ENCODE peak calls at places on chromosomes 3 and 15, in four cellular contexts. One of them, this sample, is unnamed.

GRCh38 chr3:153289334-153289808 is 127.3 kb downstream of the RAP2B start:
- DNase-seq in mucosa of gallbladder: no peak
- DNase-seq in ovary: no peak
- DNase-seq in SK-N-SH: no peak
- DNase-seq in this sample: no peak

GRCh38 chr15:74011610-74012009 is 17.1 kb downstream of the PML start:
- DNase-seq in ovary: peak
- DNase-seq in SK-N-SH: no peak
- DNase-seq in mucosa of gallbladder: peak
- DNase-seq in this sample: no peak

GRCh38 chr3:10783360-10784346 is 32.4 kb upstream of the SLC6A11 start:
- DNase-seq in mucosa of gallbladder: no peak
- DNase-seq in SK-N-SH: peak
- DNase-seq in ovary: no peak
- DNase-seq in this sample: peak

GRCh38 chr3:39384665-39385000 is 1.5 kb downstream of the SLC25A38 start:
- DNase-seq in ovary: no peak
- DNase-seq in SK-N-SH: no peak
- DNase-seq in mucosa of gallbladder: no peak
- DNase-seq in this sample: no peak

GRCh38 chr3:60055765-60056164 is 1005.9 kb upstream of the CFAP20DC start:
- DNase-seq in mucosa of gallbladder: no peak
- DNase-seq in ovary: no peak
- DNase-seq in SK-N-SH: no peak
- DNase-seq in this sample: no peak

GRCh38 chr3:122245513-122246174 is 62.2 kb downstream of the CASR start:
- DNase-seq in SK-N-SH: no peak
- DNase-seq in mucosa of gallbladder: no peak
- DNase-seq in ovary: no peak
- DNase-seq in this sample: no peak

GRCh38 chr15:32030795-32031194 is 480 bp downstream of the CHRNA7 start:
- DNase-seq in SK-N-SH: peak
- DNase-seq in mucosa of gallbladder: no peak
- DNase-seq in ovary: no peak
- DNase-seq in this sample: no peak

GRCh38 chr15:67762610-67763368 is 62.5 kb upstream of the SKOR1 start:
- DNase-seq in SK-N-SH: no peak
- DNase-seq in mucosa of gallbladder: no peak
- DNase-seq in ovary: no peak
- DNase-seq in this sample: no peak

GRCh38 chr3:65170357-65171090 is 482.7 kb upstream of the ADAMTS9 start:
- DNase-seq in SK-N-SH: peak
- DNase-seq in ovary: peak
- DNase-seq in mucosa of gallbladder: peak
- DNase-seq in this sample: peak

GRCh38 chr3:98343647-98344507 is 9.8 kb upstream of the OR5K4 start:
- DNase-seq in mucosa of gallbladder: peak
- DNase-seq in ovary: no peak
- DNase-seq in SK-N-SH: peak
- DNase-seq in this sample: peak

GRCh38 chr3:56792201-56792600 is 9.5 kb downstream of the ARHGEF3 start:
- DNase-seq in ovary: peak
- DNase-seq in mucosa of gallbladder: no peak
- DNase-seq in SK-N-SH: no peak
- DNase-seq in this sample: no peak

GRCh38 chr3:117563063-117563462 is 853.5 kb downstream of the TUSC7 start:
- DNase-seq in mucosa of gallbladder: no peak
- DNase-seq in ovary: no peak
- DNase-seq in SK-N-SH: no peak
- DNase-seq in this sample: no peak

GRCh38 chr15:25846377-25846776 is 16.8 kb downstream of the ATP10A start:
- DNase-seq in SK-N-SH: no peak
- DNase-seq in ovary: no peak
- DNase-seq in mucosa of gallbladder: no peak
- DNase-seq in this sample: no peak

GRCh38 chr3:9158865-9159630 is 90.4 kb downstream of the SRGAP3 start:
- DNase-seq in mucosa of gallbladder: no peak
- DNase-seq in SK-N-SH: no peak
- DNase-seq in ovary: no peak
- DNase-seq in this sample: no peak

GRCh38 chr15:94168250-94168649 is 63.1 kb upstream of the MCTP2 start:
- DNase-seq in mucosa of gallbladder: no peak
- DNase-seq in SK-N-SH: no peak
- DNase-seq in ovary: no peak
- DNase-seq in this sample: peak

GRCh38 chr3:53646723-53647122 is 152.3 kb downstream of the CACNA1D start:
- DNase-seq in mucosa of gallbladder: no peak
- DNase-seq in SK-N-SH: no peak
- DNase-seq in ovary: no peak
- DNase-seq in this sample: no peak

GRCh38 chr3:46901591-46902187 is 24.2 kb downstream of the PTH1R start:
- DNase-seq in ovary: no peak
- DNase-seq in mucosa of gallbladder: no peak
- DNase-seq in SK-N-SH: no peak
- DNase-seq in this sample: no peak